ENCODE peak calls at places on chromosomes 12 and 14, in six cellular contexts. W is OCI-LY7; J is CD8-positive, alpha-beta T cell; H is cardiac muscle cell; K is astrocyte; D is upper lobe of left lung. O is an unnamed sample. For H3K36me3, the result is how much of the 10 kb centered on the place peaks cover.

GRCh38 chr12:92899388-92900001 is 29.6 kb downstream of the EEA1 start:
- DNase-seq in D (peak), J (no peak), K (peak), W (no peak), H (no peak), O (no peak)

GRCh38 chr12:111753144-111753881 is 13.4 kb upstream of the ALDH2 start:
- DNase-seq in W (peak), H (peak), K (no peak), J (no peak), D (peak), O (no peak)

GRCh38 chr14:101761032-101761880 is at the start of gene PPP2R5C:
- DNase-seq in J (peak), D (peak), K (peak), H (peak), W (peak), O (peak)

GRCh38 chr14:64465856-64466554 is 706 bp downstream of the AKAP5 start:
- DNase-seq in H (peak), D (no peak), W (no peak), K (peak), J (no peak), O (no peak)

GRCh38 chr12:51749986-51750317 is 98.6 kb downstream of the FIGNL2 start:
- DNase-seq in H (no peak), W (no peak), J (no peak), D (no peak), K (no peak), O (no peak)

GRCh38 chr14:65303185-65303901 is 109.2 kb upstream of the FUT8 start:
- DNase-seq in H (no peak), W (no peak), K (peak), D (peak), J (no peak), O (no peak)

GRCh38 chr12:88468546-88468945 is 111.7 kb downstream of the KITLG start:
- DNase-seq in J (no peak), W (no peak), H (no peak), K (no peak), D (no peak), O (no peak)

GRCh38 chr12:88472248-88472647 is 108.0 kb downstream of the KITLG start:
- DNase-seq in W (no peak), H (no peak), J (no peak), K (peak), D (no peak), O (no peak)

GRCh38 chr12:52004042-52004648 is 2.6 kb upstream of the TAMALIN start:
- DNase-seq in K (peak), D (peak), J (no peak), W (no peak), H (peak), O (no peak)

GRCh38 chr12:19428261-19428660 is 11.0 kb upstream of the AEBP2 start:
- DNase-seq in H (no peak), W (no peak), J (no peak), D (no peak), K (peak), O (no peak)

GRCh38 chr12:127964717-127965116 is 302.3 kb upstream of the TMEM132C start:
- DNase-seq in K (peak), H (no peak), J (no peak), D (no peak), W (peak), O (no peak)

GRCh38 chr12:55720894-55721444 is 776 bp downstream of the RDH5 start:
- DNase-seq in D (peak), H (no peak), J (no peak), K (peak), W (no peak), O (no peak)

GRCh38 chr12:24387381-24387780 is 437.9 kb upstream of the SOX5 start:
- DNase-seq in K (no peak), H (no peak), W (no peak), J (no peak), D (no peak), O (no peak)

GRCh38 chr12:72346331-72346944 is 74.3 kb downstream of the TRHDE start:
- DNase-seq in D (peak), H (peak), J (no peak), W (peak), K (peak), O (no peak)

GRCh38 chr14:30195946-30196345 is 268.3 kb upstream of the PRKD1 start:
- DNase-seq in H (no peak), K (peak), D (no peak), J (no peak), W (no peak), O (no peak)

GRCh38 chr14:79842270-79842669 is 369.0 kb downstream of the DIO2 start:
- DNase-seq in D (peak), W (no peak), K (peak), J (no peak), H (no peak), O (no peak)

GRCh38 chr12:60266381-60266852 is 670.6 kb downstream of the SLC16A7 start:
- DNase-seq in W (no peak), H (no peak), J (no peak), K (peak), D (no peak), O (no peak)

GRCh38 chr12:24561411-24561871 is 387.5 kb downstream of the BCAT1 start:
- DNase-seq in W (no peak), K (peak), H (no peak), J (no peak), D (no peak), O (no peak)

GRCh38 chr12:132641811-132642650 is 23.5 kb downstream of the P2RX2 start:
- DNase-seq in D (no peak), K (no peak), W (no peak), H (no peak), J (no peak), O (no peak)

GRCh38 chr12:132640936-132641335 is 22.4 kb downstream of the P2RX2 start:
- DNase-seq in J (no peak), D (no peak), H (no peak), K (no peak), W (no peak), O (no peak)

GRCh38 chr12:132639996-132640520 is 21.5 kb downstream of the P2RX2 start:
- DNase-seq in J (no peak), D (no peak), H (no peak), W (no peak), K (no peak), O (no peak)

GRCh38 chr12:132646850-132647249 is 28.3 kb downstream of the P2RX2 start:
- DNase-seq in W (no peak), H (no peak), D (no peak), J (no peak), K (no peak), O (no peak)

GRCh38 chr12:132642846-132643835 is 24.6 kb downstream of the P2RX2 start:
- DNase-seq in D (no peak), K (no peak), W (no peak), H (no peak), J (no peak), O (no peak)
- H3K36me3 ChIP-seq in D (under half), K (under half), W (half or more), H (under half), J (under half), O (half or more)

GRCh38 chr12:46578190-46578982 is 205.8 kb upstream of the SLC38A2 start:
- DNase-seq in K (no peak), H (no peak), J (no peak), W (no peak), D (no peak), O (no peak)
- H3K27ac ChIP-seq in K (no peak), H (no peak), J (no peak), W (no peak), D (no peak), O (no peak)

DNA sequence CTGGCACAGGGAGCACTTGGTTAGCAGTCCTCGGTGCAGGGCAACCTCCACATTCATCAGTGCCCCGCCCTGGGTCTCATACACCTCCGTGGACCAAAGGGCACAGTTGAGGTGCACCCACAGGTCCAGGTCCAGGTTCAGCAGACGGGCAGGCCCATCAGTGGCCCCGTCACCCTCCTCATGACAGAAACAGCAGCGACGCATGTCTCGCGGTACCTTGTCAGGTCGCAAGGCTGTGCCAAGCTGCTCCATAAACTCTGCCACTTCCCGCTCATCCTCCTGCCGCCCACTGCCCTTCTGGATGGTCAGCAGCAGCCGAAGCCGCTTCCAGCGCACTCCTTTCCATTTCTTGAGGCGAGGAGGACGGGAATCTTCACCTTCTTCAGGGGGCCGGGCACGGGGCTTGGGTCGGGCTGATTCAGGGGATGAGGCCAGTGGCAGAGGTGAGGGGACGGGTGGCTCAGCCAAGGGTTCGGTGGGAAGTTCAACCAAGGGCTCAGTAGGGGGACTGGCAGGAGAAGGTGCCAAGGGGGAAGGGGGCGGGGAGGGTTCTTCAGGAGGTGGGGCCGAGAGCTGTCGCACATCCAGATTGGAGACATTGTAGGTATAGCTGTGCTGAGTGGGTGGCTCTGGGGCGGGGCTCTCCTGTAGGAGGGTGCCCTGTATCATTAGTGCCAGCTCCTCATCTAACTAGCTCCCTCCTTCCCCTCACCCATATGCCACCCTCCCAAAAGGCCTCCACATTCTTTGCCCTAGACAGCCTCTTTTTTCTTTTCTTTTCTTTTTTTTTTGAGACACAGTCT is 8.3 kb upstream of the PRKAG1 start:
- DNase-seq in D (no peak), J (no peak), H (no peak), K (no peak), W (no peak), O (no peak)
- H3K36me3 ChIP-seq in D (under half), J (under half), H (half or more), K (half or more), W (half or more), O (under half)

DNA sequence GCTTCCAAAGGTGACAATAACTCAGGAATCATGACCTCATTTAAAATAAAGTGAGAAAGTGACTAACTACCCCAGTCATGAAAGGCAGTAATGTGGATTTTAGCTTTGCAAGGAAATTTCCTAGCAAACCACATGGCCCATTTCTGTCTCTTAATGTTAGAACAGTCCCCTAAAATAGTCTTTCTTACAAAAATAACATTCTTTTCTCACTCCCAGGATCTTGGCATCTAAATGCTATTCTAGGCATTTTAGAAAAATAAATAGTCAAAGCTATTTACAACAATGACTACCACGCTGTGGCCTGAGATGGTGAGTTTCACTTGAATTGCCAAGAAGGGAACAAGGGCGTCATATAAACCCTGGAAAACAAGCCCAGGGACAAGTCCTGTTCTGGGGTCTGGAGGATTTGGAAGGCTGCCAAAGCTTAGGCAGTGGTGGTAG is 101.2 kb upstream of the CCDC175 start:
- DNase-seq in K (peak), W (no peak), J (no peak), H (no peak), D (no peak), O (no peak)
- H3K27ac ChIP-seq in K (peak), W (no peak), J (no peak), H (no peak), D (no peak), O (no peak)

GRCh38 chr14:93095742-93096510 is 19.8 kb downstream of the ITPK1 start:
- DNase-seq in H (no peak), K (no peak), D (no peak), W (no peak), J (no peak), O (no peak)

GRCh38 chr14:93092606-93093556 is 22.8 kb downstream of the ITPK1 start:
- DNase-seq in K (no peak), D (no peak), W (no peak), J (no peak), H (no peak), O (no peak)

GRCh38 chr14:93096923-93097322 is 18.8 kb downstream of the ITPK1 start:
- DNase-seq in H (no peak), D (no peak), K (no peak), W (no peak), J (no peak), O (no peak)

GRCh38 chr14:93091666-93092065 is 24.1 kb downstream of the ITPK1 start:
- DNase-seq in W (no peak), J (no peak), H (no peak), D (no peak), K (no peak), O (no peak)

GRCh38 chr14:93094121-93094918 is 21.4 kb downstream of the ITPK1 start:
- DNase-seq in H (no peak), D (no peak), K (no peak), J (no peak), W (no peak), O (no peak)
- H3K36me3 ChIP-seq in H (under half), D (under half), K (under half), J (under half), W (under half), O (under half)

GRCh38 chr14:100054553-100055075 is 10.6 kb upstream of the EVL start:
- DNase-seq in D (no peak), J (no peak), H (no peak), K (no peak), W (no peak), O (no peak)

GRCh38 chr14:100056431-100056830 is 8.8 kb upstream of the EVL start:
- DNase-seq in W (no peak), D (no peak), J (no peak), K (no peak), H (no peak), O (no peak)

GRCh38 chr14:100059433-100059781 is 5.8 kb upstream of the EVL start:
- DNase-seq in K (no peak), J (no peak), H (no peak), W (no peak), D (no peak), O (no peak)

GRCh38 chr14:100058777-100059432 is 6.3 kb upstream of the EVL start:
- DNase-seq in K (no peak), D (no peak), J (no peak), H (no peak), W (no peak), O (peak)

GRCh38 chr14:100056964-100057817 is 8.0 kb upstream of the EVL start:
- DNase-seq in K (no peak), W (peak), H (peak), J (no peak), D (no peak), O (peak)
- H3K27ac ChIP-seq in K (no peak), W (no peak), H (no peak), J (no peak), D (peak), O (peak)

GRCh38 chr12:57385586-57385985 is 45.3 kb downstream of the R3HDM2 start:
- DNase-seq in J (no peak), D (no peak), K (no peak), H (no peak), W (no peak), O (no peak)

GRCh38 chr12:57389033-57389432 is 41.8 kb downstream of the R3HDM2 start:
- DNase-seq in J (no peak), H (no peak), K (peak), W (no peak), D (no peak), O (no peak)

GRCh38 chr12:57386187-57386720 is 44.6 kb downstream of the R3HDM2 start:
- DNase-seq in W (no peak), H (no peak), J (no peak), K (no peak), D (no peak), O (no peak)

GRCh38 chr12:57388425-57388824 is 42.4 kb downstream of the R3HDM2 start:
- DNase-seq in H (no peak), K (no peak), W (no peak), D (no peak), J (no peak), O (no peak)

DNA sequence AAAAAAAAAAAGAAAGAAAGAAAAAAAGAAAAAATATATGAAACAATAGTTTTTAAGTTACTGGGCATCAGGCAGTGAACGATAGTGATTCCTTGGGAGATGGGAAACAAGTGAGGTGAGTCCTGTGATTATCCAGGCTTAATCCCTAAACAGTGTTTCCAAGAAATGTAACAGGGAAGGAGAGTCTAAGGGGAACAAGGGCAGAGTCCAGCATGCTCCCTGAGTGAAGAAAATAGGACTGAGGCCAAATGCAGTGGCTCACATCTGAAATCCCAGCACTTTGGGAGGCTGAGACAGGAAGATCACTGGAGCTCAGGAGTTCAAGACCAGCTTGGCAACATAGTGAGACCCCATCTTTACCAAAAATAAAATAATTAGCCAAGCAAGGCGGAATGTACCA is 40.7 kb downstream of the R3HDM2 start:
- DNase-seq in H (no peak), D (no peak), W (no peak), J (no peak), K (no peak), O (no peak)
- H3K36me3 ChIP-seq in H (under half), D (under half), W (under half), J (under half), K (under half), O (under half)

GRCh38 chr12:27548301-27549199 is 24.5 kb downstream of the PPFIBP1 start:
- DNase-seq in K (no peak), D (no peak), H (no peak), W (no peak), J (no peak), O (no peak)
- H3K27ac ChIP-seq in K (peak), D (peak), H (no peak), W (no peak), J (no peak), O (no peak)

GRCh38 chr12:334114-334513 is 55.0 kb downstream of the KDM5A start:
- DNase-seq in K (no peak), J (no peak), D (no peak), H (no peak), W (no peak), O (no peak)
- H3K36me3 ChIP-seq in K (under half), J (under half), D (under half), H (under half), W (half or more), O (half or more)

GRCh38 chr12:38162013-38162412 is 154.6 kb upstream of the ALG10B start:
- DNase-seq in H (no peak), K (no peak), W (no peak), D (no peak), J (no peak), O (no peak)
- H3K27ac ChIP-seq in H (no peak), K (no peak), W (no peak), D (no peak), J (no peak), O (no peak)